ENCODE peak calls at places on chromosome 5, in seven cellular contexts. B is occipital lobe, P is iPS-NIHi11, W is GDM1, H is cardiac fibroblast, V is NCI-H774, J is neuronal stem cell. I is an unnamed sample.

GRCh38 chr5:164360589-164360988 is 855.2 kb downstream of the MAT2B start:
- DNase-seq in B (no peak), P (no peak), W (no peak), H (no peak), V (no peak), J (no peak), I (no peak)

GRCh38 chr5:1322036-1322903 is 22.6 kb downstream of the CLPTM1L start:
- DNase-seq in B (no peak), P (no peak), W (no peak), H (no peak), V (no peak), J (no peak), I (no peak)

GRCh38 chr5:98963019-98963418 is 34.2 kb upstream of the CHD1 start:
- DNase-seq in B (no peak), P (peak), W (no peak), H (no peak), V (no peak), J (peak), I (no peak)

GRCh38 chr5:113179156-113179555 is 202.6 kb downstream of the DCP2 start:
- DNase-seq in B (no peak), P (no peak), W (no peak), H (no peak), V (no peak), J (no peak), I (no peak)

GRCh38 chr5:56323505-56323904 is 90.4 kb upstream of the ANKRD55 start:
- DNase-seq in B (no peak), P (peak), W (no peak), H (peak), V (no peak), J (no peak), I (peak)

GRCh38 chr5:127849436-127849835 is 146.2 kb downstream of the CCDC192 start:
- DNase-seq in B (no peak), P (no peak), W (no peak), H (no peak), V (no peak), J (no peak), I (no peak)

GRCh38 chr5:1785984-1786383 is 13.7 kb downstream of the MRPL36 start:
- DNase-seq in B (no peak), P (no peak), W (no peak), H (no peak), V (no peak), J (no peak), I (no peak)

GRCh38 chr5:74316064-74316586 is 324.4 kb downstream of the ENC1 start:
- DNase-seq in B (no peak), P (peak), W (no peak), H (peak), V (peak), J (no peak), I (peak)

GRCh38 chr5:96079075-96079474 is 117.4 kb upstream of the ELL2 start:
- DNase-seq in B (no peak), P (no peak), W (no peak), H (peak), V (no peak), J (no peak), I (peak)

GRCh38 chr5:148458036-148458888 is 74.5 kb downstream of the FBXO38 start:
- DNase-seq in B (no peak), P (peak), W (no peak), H (no peak), V (no peak), J (no peak), I (no peak)

GRCh38 chr5:103259705-103260355 is 1.3 kb downstream of the MACIR start:
- DNase-seq in B (peak), P (peak), W (peak), H (peak), V (peak), J (no peak), I (peak)

I was measured in choroid plexus epithelial cell.